ENCODE peak calls at places on chromosomes 1 and 21, in ten cellular contexts. N is HCT116, I is GM12892, T is GM23338, B is spleen, L is GM12891, A is stomach, K is HL-60, V is Panc1, J is breast epithelium. Y is an unnamed sample.

GRCh38 chr1:221611930-221612777 is 129.7 kb downstream of the DUSP10 start:
- DNase-seq in N (peak; percentile 15), I (no peak), T (no peak), B (no peak), L (no peak), A (no peak), K (no peak), V (peak; percentile 20), J (peak; percentile 79), Y (peak; percentile 12)

GRCh38 chr1:1470626-1471388 is 758 bp upstream of the ATAD3B start:
- DNase-seq in N (no peak), I (no peak), T (peak; percentile 49), B (no peak), L (no peak), A (no peak), K (peak; percentile 8), V (peak; percentile 2), J (no peak), Y (no peak)

GRCh38 chr1:194503209-194503608 is 1316.8 kb upstream of the B3GALT2 start:
- DNase-seq in N (no peak), I (no peak), T (no peak), B (no peak), L (no peak), A (no peak), K (no peak), V (no peak), J (no peak), Y (no peak)

GRCh38 chr21:38171723-38172344 is 85.0 kb upstream of the KCNJ15 start:
- DNase-seq in N (no peak), I (no peak), T (peak; percentile 78), B (no peak), L (no peak), A (no peak), K (peak; percentile 7), V (no peak), J (no peak), Y (peak; percentile 87)

GRCh38 chr1:179230251-179230650 is 774 bp upstream of the ABL2 start:
- DNase-seq in N (no peak), I (no peak), T (no peak), B (no peak), L (no peak), A (no peak), K (no peak), V (no peak), J (no peak), Y (peak; percentile 49)

GRCh38 chr1:110346690-110347089 is 7.5 kb downstream of the RBM15 start:
- DNase-seq in N (no peak), I (no peak), T (peak; percentile 34), B (no peak), L (no peak), A (no peak), K (no peak), V (no peak), J (no peak), Y (no peak)

GRCh38 chr1:85060038-85060437 is 11.7 kb upstream of the MCOLN3 start:
- DNase-seq in N (no peak), I (no peak), T (no peak), B (no peak), L (no peak), A (no peak), K (no peak), V (no peak), J (no peak), Y (no peak)

GRCh38 chr21:44875341-44875740 is 1.9 kb upstream of the PTTG1IP start:
- DNase-seq in N (no peak), I (no peak), T (no peak), B (no peak), L (no peak), A (no peak), K (peak; percentile 66), V (no peak), J (no peak), Y (peak; percentile 71)

GRCh38 chr1:10642403-10643080 is 153.9 kb downstream of the CASZ1 start:
- DNase-seq in N (no peak), I (no peak), T (no peak), B (no peak), L (no peak), A (no peak), K (no peak), V (no peak), J (no peak), Y (no peak)

GRCh38 chr1:10646347-10646861 is 150.0 kb downstream of the CASZ1 start:
- DNase-seq in N (peak; percentile 33), I (no peak), T (peak; percentile 43), B (no peak), L (no peak), A (peak; percentile 80), K (peak; percentile 13), V (no peak), J (no peak), Y (peak; percentile 13)

GRCh38 chr1:10641976-10642375 is 154.5 kb downstream of the CASZ1 start:
- DNase-seq in N (no peak), I (no peak), T (no peak), B (no peak), L (no peak), A (no peak), K (no peak), V (no peak), J (no peak), Y (no peak)

GRCh38 chr1:10644307-10645128 is 151.9 kb downstream of the CASZ1 start:
- DNase-seq in N (no peak), I (no peak), T (no peak), B (no peak), L (no peak), A (no peak), K (no peak), V (no peak), J (no peak), Y (no peak)

GRCh38 chr1:10643607-10644306 is 152.7 kb downstream of the CASZ1 start:
- DNase-seq in N (no peak), I (no peak), T (no peak), B (no peak), L (no peak), A (no peak), K (no peak), V (no peak), J (no peak), Y (no peak)
- TF ChIP-seq POLR2AphosphoS5 in N (no peak), I (no peak), T (no peak), B (no peak), L (no peak), A (no peak), K (no peak), V (no peak), J (no peak), Y (no peak)

DNA sequence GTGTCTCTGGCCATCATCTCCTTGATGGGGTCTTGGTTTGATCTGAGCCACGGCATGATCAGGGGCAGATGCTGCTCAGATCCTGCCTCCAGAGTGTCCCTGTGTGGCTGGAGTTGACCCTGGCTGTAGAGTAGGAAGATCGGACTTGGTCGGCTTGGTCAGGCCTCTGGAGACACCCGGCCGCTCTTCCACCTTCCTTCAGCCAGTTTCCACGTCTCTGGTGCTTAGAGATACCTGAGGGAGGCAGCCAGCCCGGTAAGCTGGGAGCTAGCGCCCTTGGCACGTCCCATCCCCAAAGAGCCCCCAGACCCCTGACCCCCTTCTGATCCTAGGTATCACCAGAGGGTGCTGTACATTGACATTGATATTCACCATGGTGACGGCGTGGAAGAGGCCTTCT is 8.8 kb downstream of the MARCKSL1 start:
- DNase-seq in N (no peak), I (no peak), T (no peak), B (no peak), L (no peak), A (no peak), K (no peak), V (no peak), J (no peak), Y (no peak)
- TF ChIP-seq POLR2AphosphoS5 in N (no peak), I (no peak), T (no peak), B (no peak), L (no peak), A (no peak), K (no peak), V (no peak), J (no peak), Y (no peak)

DNA sequence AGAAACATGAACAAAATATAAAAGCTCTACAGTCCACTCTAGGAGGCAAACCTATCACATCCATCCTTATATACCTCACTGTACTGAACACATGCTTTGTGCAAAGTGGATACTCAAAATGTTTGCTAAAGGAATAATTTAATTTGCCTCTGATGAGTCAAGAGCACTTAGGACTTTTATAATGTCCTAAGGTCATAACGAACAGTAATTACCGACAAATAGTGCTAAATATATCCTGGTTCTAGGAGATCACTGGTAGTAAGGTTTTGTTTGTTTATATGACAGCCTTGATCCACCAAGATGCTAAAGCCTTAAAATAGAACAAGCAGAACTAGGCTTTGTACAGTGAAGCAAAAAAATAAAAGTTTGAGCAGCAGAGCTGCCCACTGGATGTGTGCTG is 70.6 kb downstream of the GADD45A start:
- DNase-seq in N (no peak), I (no peak), T (no peak), B (no peak), L (no peak), A (no peak), K (no peak), V (no peak), J (no peak), Y (no peak)
- TF ChIP-seq POLR2AphosphoS5 in N (no peak), I (no peak), T (no peak), B (no peak), L (no peak), A (no peak), K (no peak), V (no peak), J (no peak), Y (no peak)

GRCh38 chr1:9794081-9794480 is 29.7 kb downstream of the CLSTN1 start:
- DNase-seq in N (no peak), I (no peak), T (no peak), B (no peak), L (no peak), A (no peak), K (no peak), V (no peak), J (no peak), Y (no peak)

GRCh38 chr1:9797049-9797448 is 26.7 kb downstream of the CLSTN1 start:
- DNase-seq in N (no peak), I (no peak), T (no peak), B (no peak), L (no peak), A (no peak), K (no peak), V (no peak), J (no peak), Y (no peak)

GRCh38 chr1:9793291-9793690 is 30.5 kb downstream of the CLSTN1 start:
- DNase-seq in N (no peak), I (no peak), T (no peak), B (no peak), L (no peak), A (no peak), K (no peak), V (no peak), J (no peak), Y (no peak)

GRCh38 chr1:9801909-9802308 is 21.9 kb downstream of the CLSTN1 start:
- DNase-seq in N (no peak), I (no peak), T (no peak), B (no peak), L (no peak), A (no peak), K (no peak), V (no peak), J (no peak), Y (no peak)

DNA sequence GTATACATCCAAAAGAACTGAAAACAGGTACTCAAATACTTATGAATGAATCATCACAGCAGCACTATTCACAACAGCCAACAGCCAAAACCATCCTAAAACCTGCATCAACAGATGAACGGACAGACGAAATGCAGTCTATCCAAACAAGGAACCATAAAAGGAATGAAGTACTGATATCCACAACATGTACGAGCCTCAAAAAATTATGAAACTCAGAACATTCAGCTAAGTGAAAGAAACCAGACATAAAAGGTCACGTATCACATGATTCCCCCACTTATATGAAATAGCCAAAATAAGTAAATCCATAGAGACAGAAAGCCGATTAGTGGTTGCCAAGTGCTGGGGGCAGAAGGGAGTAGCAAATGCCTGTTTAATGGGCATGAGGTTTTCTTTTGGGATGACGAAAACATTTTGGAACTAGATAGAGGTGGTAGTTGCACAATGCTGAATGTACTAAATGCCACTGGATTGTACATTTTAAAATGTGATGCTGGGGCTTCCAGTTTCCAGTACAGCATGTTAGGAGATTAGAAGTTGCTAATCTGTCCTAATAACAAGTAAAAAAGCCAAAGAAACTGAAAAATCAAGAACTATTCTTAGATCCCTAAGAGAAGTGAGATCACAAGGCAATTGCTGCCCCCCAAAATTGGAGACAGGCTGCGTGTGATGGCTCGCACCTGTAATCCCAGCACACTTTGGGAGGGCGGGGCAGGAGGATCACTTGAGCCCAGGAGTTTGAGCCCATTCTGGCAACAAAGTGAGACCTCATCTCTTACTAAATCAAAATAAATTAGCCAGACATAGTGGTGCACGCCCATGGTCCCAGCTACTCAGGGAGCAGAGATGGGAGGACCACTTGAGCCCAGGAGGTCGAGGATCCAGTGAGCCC is 25.3 kb downstream of the CLSTN1 start:
- DNase-seq in N (no peak), I (no peak), T (no peak), B (no peak), L (no peak), A (no peak), K (no peak), V (no peak), J (no peak), Y (no peak)
- TF ChIP-seq POLR2AphosphoS5 in N (no peak), I (no peak), T (no peak), B (no peak), L (no peak), A (no peak), K (no peak), V (no peak), J (no peak), Y (no peak)

Y was measured in endothelial cell of umbilical vein.